ENCODE peak calls at places on chromosomes 11 and 22, in six cellular contexts. B is epithelial cell of proximal tubule, M is MCF 10A, R is cardiac fibroblast, I is KG1, F is HTR-8/SVneo. S is an unnamed sample.

GRCh38 chr11:14270690-14271542 is 88.1 kb downstream of the RRAS2 start:
- DNase-seq in B (no peak), F (no peak), I (peak), M (no peak), R (no peak), S (no peak)

GRCh38 chr11:60130496-60130895 is 42.0 kb downstream of the MS4A2 start:
- DNase-seq in M (peak), B (no peak), F (peak), I (peak), R (peak), S (peak)

GRCh38 chr11:117328414-117329010 is 858 bp downstream of the CEP164 start:
- DNase-seq in B (no peak), M (peak), I (no peak), F (peak), R (peak), S (peak)

GRCh38 chr22:50118557-50119168 is 28.9 kb downstream of the MOV10L1 start:
- DNase-seq in F (peak), M (no peak), R (peak), I (no peak), B (peak), S (peak)

GRCh38 chr11:102430158-102430836 is 22.3 kb downstream of the TMEM123 start:
- DNase-seq in F (peak), I (no peak), B (no peak), R (no peak), M (no peak), S (no peak)

GRCh38 chr11:68904458-68904847 is 762 bp downstream of the IGHMBP2 start:
- DNase-seq in M (no peak), F (peak), R (no peak), B (no peak), I (peak), S (peak)

GRCh38 chr22:27982630-27983180 is 63.6 kb upstream of the PITPNB start:
- DNase-seq in M (no peak), I (no peak), F (no peak), B (no peak), R (no peak), S (no peak)

GRCh38 chr22:36197601-36198146 is 3.9 kb downstream of the APOL4 start:
- DNase-seq in I (peak), F (no peak), R (no peak), B (no peak), M (no peak), S (no peak)

GRCh38 chr11:87097582-87097981 is 59.8 kb downstream of the TMEM135 start:
- DNase-seq in F (peak), R (peak), B (peak), I (peak), M (peak), S (peak)

GRCh38 chr11:126589492-126589803 is 234.0 kb downstream of the ST3GAL4 start:
- DNase-seq in R (peak), F (no peak), I (no peak), B (no peak), M (no peak), S (peak)

GRCh38 chr11:104897891-104898684 is at the start of gene CASP12:
- DNase-seq in I (no peak), M (no peak), R (no peak), F (no peak), B (no peak), S (no peak)